ENCODE peak calls at places on chromosomes 11 and 22, in seven cellular contexts. One of them, this sample, is unnamed.

GRCh38 chr22:19223110-19223509 is 44.6 kb upstream of the SLC25A1 start:
- DNase-seq in skeletal muscle cell: no peak
- DNase-seq in activated CD8-positive, alpha-beta memory T cell treated with anti-CD3 and anti-CD28 coated beads for 48 hours: no peak
- DNase-seq in kidney: no peak
- DNase-seq in T-cell: no peak
- DNase-seq in stimulated activated CD8-positive, alpha-beta memory T cell treated with anti-CD3 and anti-CD28 coated beads, Interleukin-15, amount 100 ng/mL, for 24 hours: no peak
- DNase-seq in activated CD4-positive, alpha-beta T cell treated with anti-CD3 and anti-CD28 coated beads for 24 hours: no peak
- DNase-seq in this sample: no peak

GRCh38 chr11:8685820-8686219 is 3.2 kb downstream of the RPL27A start:
- DNase-seq in activated CD8-positive, alpha-beta memory T cell treated with anti-CD3 and anti-CD28 coated beads for 48 hours: no peak
- DNase-seq in activated CD4-positive, alpha-beta T cell treated with anti-CD3 and anti-CD28 coated beads for 24 hours: no peak
- DNase-seq in kidney: no peak
- DNase-seq in stimulated activated CD8-positive, alpha-beta memory T cell treated with anti-CD3 and anti-CD28 coated beads, Interleukin-15, amount 100 ng/mL, for 24 hours: no peak
- DNase-seq in T-cell: no peak
- DNase-seq in skeletal muscle cell: no peak
- DNase-seq in this sample: no peak

GRCh38 chr11:79113099-79113498 is 327.7 kb downstream of the TENM4 start:
- DNase-seq in kidney: no peak
- DNase-seq in stimulated activated CD8-positive, alpha-beta memory T cell treated with anti-CD3 and anti-CD28 coated beads, Interleukin-15, amount 100 ng/mL, for 24 hours: no peak
- DNase-seq in skeletal muscle cell: no peak
- DNase-seq in activated CD4-positive, alpha-beta T cell treated with anti-CD3 and anti-CD28 coated beads for 24 hours: no peak
- DNase-seq in activated CD8-positive, alpha-beta memory T cell treated with anti-CD3 and anti-CD28 coated beads for 48 hours: no peak
- DNase-seq in T-cell: no peak
- DNase-seq in this sample: no peak

GRCh38 chr11:61024938-61025818 is 53.7 kb downstream of the CD6 start:
- DNase-seq in kidney: no peak
- DNase-seq in skeletal muscle cell: no peak
- DNase-seq in activated CD8-positive, alpha-beta memory T cell treated with anti-CD3 and anti-CD28 coated beads for 48 hours: no peak
- DNase-seq in stimulated activated CD8-positive, alpha-beta memory T cell treated with anti-CD3 and anti-CD28 coated beads, Interleukin-15, amount 100 ng/mL, for 24 hours: no peak
- DNase-seq in T-cell: no peak
- DNase-seq in activated CD4-positive, alpha-beta T cell treated with anti-CD3 and anti-CD28 coated beads for 24 hours: no peak
- DNase-seq in this sample: no peak

GRCh38 chr11:119594639-119595249 is 134.3 kb downstream of the NECTIN1 start:
- DNase-seq in kidney: no peak
- DNase-seq in stimulated activated CD8-positive, alpha-beta memory T cell treated with anti-CD3 and anti-CD28 coated beads, Interleukin-15, amount 100 ng/mL, for 24 hours: no peak
- DNase-seq in activated CD8-positive, alpha-beta memory T cell treated with anti-CD3 and anti-CD28 coated beads for 48 hours: no peak
- DNase-seq in T-cell: no peak
- DNase-seq in activated CD4-positive, alpha-beta T cell treated with anti-CD3 and anti-CD28 coated beads for 24 hours: no peak
- DNase-seq in skeletal muscle cell: peak
- DNase-seq in this sample: peak

GRCh38 chr11:7635137-7635536 is 38.2 kb downstream of the CYB5R2 start:
- DNase-seq in activated CD4-positive, alpha-beta T cell treated with anti-CD3 and anti-CD28 coated beads for 24 hours: no peak
- DNase-seq in skeletal muscle cell: no peak
- DNase-seq in activated CD8-positive, alpha-beta memory T cell treated with anti-CD3 and anti-CD28 coated beads for 48 hours: no peak
- DNase-seq in T-cell: no peak
- DNase-seq in stimulated activated CD8-positive, alpha-beta memory T cell treated with anti-CD3 and anti-CD28 coated beads, Interleukin-15, amount 100 ng/mL, for 24 hours: no peak
- DNase-seq in kidney: no peak
- DNase-seq in this sample: no peak

GRCh38 chr11:79100093-79100704 is 340.6 kb downstream of the TENM4 start:
- DNase-seq in stimulated activated CD8-positive, alpha-beta memory T cell treated with anti-CD3 and anti-CD28 coated beads, Interleukin-15, amount 100 ng/mL, for 24 hours: no peak
- DNase-seq in T-cell: no peak
- DNase-seq in kidney: no peak
- DNase-seq in activated CD8-positive, alpha-beta memory T cell treated with anti-CD3 and anti-CD28 coated beads for 48 hours: no peak
- DNase-seq in skeletal muscle cell: no peak
- DNase-seq in activated CD4-positive, alpha-beta T cell treated with anti-CD3 and anti-CD28 coated beads for 24 hours: peak
- DNase-seq in this sample: peak

GRCh38 chr22:37930270-37930951 is 23.0 kb downstream of the C22orf23 start:
- DNase-seq in skeletal muscle cell: no peak
- DNase-seq in kidney: peak
- DNase-seq in activated CD8-positive, alpha-beta memory T cell treated with anti-CD3 and anti-CD28 coated beads for 48 hours: no peak
- DNase-seq in T-cell: no peak
- DNase-seq in activated CD4-positive, alpha-beta T cell treated with anti-CD3 and anti-CD28 coated beads for 24 hours: no peak
- DNase-seq in stimulated activated CD8-positive, alpha-beta memory T cell treated with anti-CD3 and anti-CD28 coated beads, Interleukin-15, amount 100 ng/mL, for 24 hours: no peak
- DNase-seq in this sample: peak

GRCh38 chr11:32416301-32416700 is 19.0 kb downstream of the WT1 start:
- DNase-seq in activated CD4-positive, alpha-beta T cell treated with anti-CD3 and anti-CD28 coated beads for 24 hours: no peak
- DNase-seq in stimulated activated CD8-positive, alpha-beta memory T cell treated with anti-CD3 and anti-CD28 coated beads, Interleukin-15, amount 100 ng/mL, for 24 hours: no peak
- DNase-seq in skeletal muscle cell: no peak
- DNase-seq in activated CD8-positive, alpha-beta memory T cell treated with anti-CD3 and anti-CD28 coated beads for 48 hours: no peak
- DNase-seq in kidney: no peak
- DNase-seq in T-cell: no peak
- DNase-seq in this sample: no peak

GRCh38 chr22:19955241-19956128 is 13.9 kb upstream of the TXNRD2 start:
- DNase-seq in activated CD4-positive, alpha-beta T cell treated with anti-CD3 and anti-CD28 coated beads for 24 hours: no peak
- DNase-seq in skeletal muscle cell: no peak
- DNase-seq in T-cell: no peak
- DNase-seq in activated CD8-positive, alpha-beta memory T cell treated with anti-CD3 and anti-CD28 coated beads for 48 hours: no peak
- DNase-seq in kidney: peak
- DNase-seq in stimulated activated CD8-positive, alpha-beta memory T cell treated with anti-CD3 and anti-CD28 coated beads, Interleukin-15, amount 100 ng/mL, for 24 hours: no peak
- DNase-seq in this sample: no peak

GRCh38 chr11:74822187-74822586 is 73.5 kb downstream of the RNF169 start:
- DNase-seq in stimulated activated CD8-positive, alpha-beta memory T cell treated with anti-CD3 and anti-CD28 coated beads, Interleukin-15, amount 100 ng/mL, for 24 hours: no peak
- DNase-seq in skeletal muscle cell: peak
- DNase-seq in kidney: no peak
- DNase-seq in T-cell: no peak
- DNase-seq in activated CD4-positive, alpha-beta T cell treated with anti-CD3 and anti-CD28 coated beads for 24 hours: no peak
- DNase-seq in activated CD8-positive, alpha-beta memory T cell treated with anti-CD3 and anti-CD28 coated beads for 48 hours: no peak
- DNase-seq in this sample: peak

GRCh38 chr11:75867778-75868374 is 52.9 kb downstream of the UVRAG start:
- DNase-seq in T-cell: peak
- DNase-seq in stimulated activated CD8-positive, alpha-beta memory T cell treated with anti-CD3 and anti-CD28 coated beads, Interleukin-15, amount 100 ng/mL, for 24 hours: no peak
- DNase-seq in activated CD4-positive, alpha-beta T cell treated with anti-CD3 and anti-CD28 coated beads for 24 hours: peak
- DNase-seq in kidney: no peak
- DNase-seq in activated CD8-positive, alpha-beta memory T cell treated with anti-CD3 and anti-CD28 coated beads for 48 hours: no peak
- DNase-seq in skeletal muscle cell: peak
- DNase-seq in this sample: peak

This sample was measured in GM03348.